ENCODE peak calls at places on chromosomes 16 and 17, in five cellular contexts. One of them, this sample, is unnamed.

GRCh38 chr16:64718481-64718880 is 403.4 kb downstream of the CDH11 start:
- DNase-seq in H1: no peak
- DNase-seq in trophoblast cell: no peak
- DNase-seq in neuronal stem cell: no peak
- DNase-seq in IMR-90: no peak
- DNase-seq in this sample: peak

GRCh38 chr17:43994272-43995149 is 9.9 kb upstream of the NAGS start:
- DNase-seq in IMR-90: peak
- DNase-seq in neuronal stem cell: no peak
- DNase-seq in trophoblast cell: peak
- DNase-seq in H1: peak
- DNase-seq in this sample: peak

GRCh38 chr17:60039096-60039495 is 39.6 kb downstream of the HEATR6 start:
- DNase-seq in trophoblast cell: peak
- DNase-seq in IMR-90: no peak
- DNase-seq in H1: no peak
- DNase-seq in neuronal stem cell: no peak
- DNase-seq in this sample: no peak

GRCh38 chr16:72788269-72788809 is 259.6 kb downstream of the ZFHX3 start:
- DNase-seq in IMR-90: no peak
- DNase-seq in neuronal stem cell: no peak
- DNase-seq in H1: no peak
- DNase-seq in trophoblast cell: no peak
- DNase-seq in this sample: no peak

GRCh38 chr17:44198721-44199552 is 747 bp downstream of the ATXN7L3 start:
- DNase-seq in neuronal stem cell: peak
- DNase-seq in IMR-90: peak
- DNase-seq in trophoblast cell: peak
- DNase-seq in H1: peak
- DNase-seq in this sample: peak

GRCh38 chr17:521561-522325 is 169.1 kb upstream of the RPH3AL start:
- DNase-seq in IMR-90: no peak
- DNase-seq in trophoblast cell: no peak
- DNase-seq in H1: no peak
- DNase-seq in neuronal stem cell: no peak
- DNase-seq in this sample: no peak

GRCh38 chr16:11049396-11050059 is 105.2 kb downstream of the CLEC16A start:
- DNase-seq in H1: no peak
- DNase-seq in trophoblast cell: peak
- DNase-seq in IMR-90: no peak
- DNase-seq in neuronal stem cell: no peak
- DNase-seq in this sample: no peak

GRCh38 chr17:16444258-16444886 is 29.0 kb downstream of the TRPV2 start:
- DNase-seq in IMR-90: no peak
- DNase-seq in neuronal stem cell: no peak
- DNase-seq in H1: no peak
- DNase-seq in trophoblast cell: no peak
- DNase-seq in this sample: no peak

GRCh38 chr17:57284583-57284982 is 28.3 kb downstream of the MSI2 start:
- DNase-seq in trophoblast cell: no peak
- DNase-seq in neuronal stem cell: no peak
- DNase-seq in IMR-90: no peak
- DNase-seq in H1: no peak
- DNase-seq in this sample: no peak

GRCh38 chr17:7440823-7441174 is 1.5 kb downstream of the FGF11 start:
- DNase-seq in H1: no peak
- DNase-seq in neuronal stem cell: no peak
- DNase-seq in IMR-90: no peak
- DNase-seq in trophoblast cell: no peak
- DNase-seq in this sample: peak

GRCh38 chr16:19874816-19875546 is 9.7 kb downstream of the GPRC5B start:
- DNase-seq in neuronal stem cell: no peak
- DNase-seq in trophoblast cell: no peak
- DNase-seq in H1: no peak
- DNase-seq in IMR-90: no peak
- DNase-seq in this sample: no peak

GRCh38 chr16:57023541-57024249 is 34.3 kb downstream of the NLRC5 start:
- DNase-seq in IMR-90: no peak
- DNase-seq in trophoblast cell: no peak
- DNase-seq in H1: no peak
- DNase-seq in neuronal stem cell: no peak
- DNase-seq in this sample: no peak

GRCh38 chr16:89507219-89507833 is 877 bp upstream of the SPG7 start:
- DNase-seq in IMR-90: no peak
- DNase-seq in trophoblast cell: no peak
- DNase-seq in neuronal stem cell: no peak
- DNase-seq in H1: no peak
- DNase-seq in this sample: no peak

GRCh38 chr16:50152386-50152806 is 710 bp upstream of the TENT4B start:
- DNase-seq in neuronal stem cell: no peak
- DNase-seq in IMR-90: no peak
- DNase-seq in H1: peak
- DNase-seq in trophoblast cell: peak
- DNase-seq in this sample: peak

GRCh38 chr16:10942352-10943297 is at the start of gene DEXI:
- DNase-seq in neuronal stem cell: peak
- DNase-seq in trophoblast cell: peak
- DNase-seq in H1: peak
- DNase-seq in IMR-90: peak
- DNase-seq in this sample: peak

GRCh38 chr16:62035115-62036092 is 834 bp downstream of the CDH8 start:
- DNase-seq in IMR-90: no peak
- DNase-seq in H1: peak
- DNase-seq in trophoblast cell: peak
- DNase-seq in neuronal stem cell: peak
- DNase-seq in this sample: no peak
- H3K14ac ChIP-seq in IMR-90: no peak
- H3K14ac ChIP-seq in H1: no peak
- H3K14ac ChIP-seq in trophoblast cell: peak
- H3K14ac ChIP-seq in neuronal stem cell: peak
- H3K14ac ChIP-seq in this sample: no peak

GRCh38 chr16:12228607-12229499 is 252.3 kb downstream of the SNX29 start:
- DNase-seq in IMR-90: peak
- DNase-seq in neuronal stem cell: peak
- DNase-seq in trophoblast cell: peak
- DNase-seq in H1: peak
- DNase-seq in this sample: peak

GRCh38 chr16:12225816-12226480 is 249.4 kb downstream of the SNX29 start:
- DNase-seq in trophoblast cell: no peak
- DNase-seq in neuronal stem cell: no peak
- DNase-seq in IMR-90: peak
- DNase-seq in H1: no peak
- DNase-seq in this sample: no peak

GRCh38 chr16:12229759-12230594 is 253.4 kb downstream of the SNX29 start:
- DNase-seq in H1: no peak
- DNase-seq in IMR-90: peak
- DNase-seq in trophoblast cell: peak
- DNase-seq in neuronal stem cell: no peak
- DNase-seq in this sample: peak

GRCh38 chr16:12225282-12225681 is 248.7 kb downstream of the SNX29 start:
- DNase-seq in IMR-90: no peak
- DNase-seq in neuronal stem cell: no peak
- DNase-seq in trophoblast cell: no peak
- DNase-seq in H1: no peak
- DNase-seq in this sample: no peak

DNA sequence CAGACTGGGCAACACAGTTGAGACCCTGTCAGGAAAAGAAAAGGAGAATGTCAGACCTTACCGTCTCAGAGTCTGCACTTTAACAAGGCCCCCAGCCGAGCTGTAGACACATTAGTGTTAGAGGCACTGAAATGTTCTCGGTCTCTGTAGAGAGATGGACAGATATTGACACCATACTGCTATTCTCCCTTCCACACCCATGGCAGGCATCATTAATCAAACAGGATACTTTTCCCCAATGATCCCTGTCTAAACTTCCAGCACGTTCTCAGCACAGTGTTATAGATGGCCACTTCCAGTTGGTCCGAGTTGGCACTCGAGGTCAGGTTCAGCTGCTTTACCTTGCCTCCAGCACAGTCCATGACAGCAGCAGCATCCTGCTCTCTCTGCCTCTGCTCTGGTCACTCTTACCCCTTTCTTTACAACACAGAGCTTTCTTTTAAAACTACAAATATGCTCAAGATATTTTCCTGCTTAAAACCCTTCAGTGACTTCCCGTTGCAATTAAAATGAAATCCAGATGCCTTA is 251.6 kb downstream of the SNX29 start:
- DNase-seq in trophoblast cell: no peak
- DNase-seq in H1: no peak
- DNase-seq in neuronal stem cell: no peak
- DNase-seq in IMR-90: no peak
- DNase-seq in this sample: no peak
- H2AK5ac ChIP-seq in trophoblast cell: no peak
- H2AK5ac ChIP-seq in H1: no peak
- H2AK5ac ChIP-seq in neuronal stem cell: no peak
- H2AK5ac ChIP-seq in IMR-90: peak
- H2AK5ac ChIP-seq in this sample: no peak

DNA sequence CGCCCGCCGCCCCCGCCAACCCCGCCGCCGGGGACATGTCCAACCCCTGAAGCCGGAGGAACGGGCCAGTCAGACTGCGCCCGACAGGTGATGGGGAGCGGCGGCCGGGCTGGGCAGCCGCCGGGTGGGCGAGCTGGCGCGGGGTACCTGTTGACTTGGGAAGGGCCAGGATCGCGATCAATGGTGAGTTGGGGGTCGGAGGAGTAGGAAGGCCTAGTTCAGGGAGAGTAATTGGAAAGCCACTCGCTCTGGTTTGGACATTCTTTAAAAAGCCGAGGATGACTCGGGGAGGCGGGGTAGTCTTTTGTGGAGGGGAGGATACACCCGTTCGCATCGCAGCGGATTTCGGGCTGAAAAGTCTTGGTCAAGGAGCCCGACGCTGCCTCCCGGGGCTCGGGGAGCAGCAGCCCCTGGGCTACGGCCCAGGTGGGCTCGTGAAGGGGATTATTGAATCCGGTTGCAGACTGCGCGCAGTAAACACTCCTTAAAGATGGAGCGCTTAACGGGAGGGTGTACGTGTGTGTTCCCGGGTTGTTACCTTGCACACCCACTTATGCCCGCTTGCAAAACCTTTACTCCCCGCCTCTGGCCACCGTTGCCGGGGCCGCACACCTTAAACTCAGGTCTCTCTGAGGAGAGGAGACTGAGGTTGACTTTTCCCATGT is 123.8 kb downstream of the GOSR1 start:
- DNase-seq in neuronal stem cell: peak
- DNase-seq in H1: no peak
- DNase-seq in trophoblast cell: peak
- DNase-seq in IMR-90: peak
- DNase-seq in this sample: peak
- H3K4me3 ChIP-seq in neuronal stem cell: peak
- H3K4me3 ChIP-seq in H1: peak
- H3K4me3 ChIP-seq in trophoblast cell: peak
- H3K4me3 ChIP-seq in IMR-90: peak
- H3K4me3 ChIP-seq in this sample: peak

DNA sequence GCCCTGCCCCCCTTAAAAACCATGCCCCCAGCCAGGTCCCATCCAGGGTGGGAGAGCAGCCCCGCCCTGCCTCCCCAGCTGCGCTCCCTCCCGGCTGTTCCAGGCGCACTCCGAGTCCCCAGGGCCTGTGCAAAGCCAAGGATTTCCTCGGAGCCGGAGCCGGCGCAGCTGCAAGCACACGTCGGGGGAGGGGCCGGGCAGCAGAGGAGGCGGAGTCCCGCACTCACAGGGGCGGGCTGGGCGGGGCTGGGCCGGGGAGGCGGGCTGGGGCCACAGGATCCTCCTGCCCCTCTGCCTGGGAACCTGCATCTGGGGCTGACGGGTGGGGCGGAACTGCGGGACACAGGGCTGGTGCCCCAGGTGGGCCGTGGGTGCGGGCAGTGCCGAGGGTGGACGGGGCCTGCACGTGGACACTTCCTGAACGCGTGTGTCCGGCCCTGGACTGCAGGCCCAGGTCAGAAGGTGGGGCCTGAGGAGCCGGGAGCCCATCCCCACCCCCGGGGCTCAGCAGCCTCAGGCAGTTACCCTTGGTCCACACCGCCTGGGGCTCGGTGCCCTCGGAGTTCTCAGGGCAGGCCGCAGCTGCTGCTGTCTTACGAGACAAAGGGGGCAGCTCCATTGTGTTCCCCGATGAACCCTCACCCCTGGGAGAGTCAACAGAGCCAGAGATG is 24.0 kb upstream of the SSTR5 start:
- DNase-seq in IMR-90: peak
- DNase-seq in neuronal stem cell: peak
- DNase-seq in H1: peak
- DNase-seq in trophoblast cell: peak
- DNase-seq in this sample: peak
- H3K14ac ChIP-seq in IMR-90: no peak
- H3K14ac ChIP-seq in neuronal stem cell: peak
- H3K14ac ChIP-seq in H1: no peak
- H3K14ac ChIP-seq in trophoblast cell: no peak
- H3K14ac ChIP-seq in this sample: no peak

GRCh38 chr16:29680180-29680598 is 1.2 kb downstream of the QPRT start:
- DNase-seq in trophoblast cell: peak
- DNase-seq in IMR-90: no peak
- DNase-seq in neuronal stem cell: no peak
- DNase-seq in H1: no peak
- DNase-seq in this sample: no peak
- H2AK5ac ChIP-seq in trophoblast cell: peak
- H2AK5ac ChIP-seq in IMR-90: no peak
- H2AK5ac ChIP-seq in neuronal stem cell: peak
- H2AK5ac ChIP-seq in H1: peak
- H2AK5ac ChIP-seq in this sample: peak

DNA sequence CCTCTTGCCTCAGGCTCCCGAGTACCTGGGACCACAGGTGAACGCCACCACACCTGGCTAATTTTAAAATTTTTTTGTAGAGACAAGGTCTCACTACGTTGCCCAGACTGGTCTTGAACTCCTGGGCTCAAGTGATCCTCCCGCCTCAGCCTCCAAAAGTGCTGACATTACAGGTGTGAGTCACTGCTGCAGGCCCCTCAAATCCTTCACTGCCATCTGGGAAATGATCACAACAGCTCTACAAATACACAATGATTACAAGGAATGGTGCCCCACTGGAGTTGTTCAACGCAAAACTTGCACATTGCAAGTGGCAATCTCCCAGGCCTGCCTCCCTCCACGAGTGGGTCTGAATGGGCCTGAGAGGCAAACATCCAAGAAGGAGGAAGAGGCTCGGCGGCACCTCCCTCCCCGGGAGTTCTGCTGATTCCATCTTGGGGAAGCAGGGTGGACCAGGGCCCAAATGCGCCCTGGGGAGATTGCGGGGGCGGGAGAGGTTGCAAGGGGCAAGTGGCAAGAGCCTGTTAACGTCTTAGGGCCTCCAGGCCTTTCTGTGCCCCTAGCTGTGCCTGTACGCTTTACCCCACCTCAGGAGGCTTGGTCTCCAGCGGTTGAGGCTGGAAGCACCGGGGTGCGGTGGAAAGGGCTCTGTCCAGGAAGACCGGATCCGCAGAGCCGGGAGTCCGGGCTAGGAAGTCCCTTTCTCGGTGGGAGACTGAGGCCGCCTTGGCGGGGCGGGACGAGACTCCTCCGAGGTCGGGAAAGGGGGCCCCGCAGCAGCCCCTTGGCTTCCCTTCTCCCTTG is 656 bp upstream of the IGFBP4 start:
- DNase-seq in trophoblast cell: peak
- DNase-seq in neuronal stem cell: no peak
- DNase-seq in IMR-90: peak
- DNase-seq in H1: no peak
- DNase-seq in this sample: peak
- H3K4me3 ChIP-seq in trophoblast cell: peak
- H3K4me3 ChIP-seq in neuronal stem cell: peak
- H3K4me3 ChIP-seq in IMR-90: peak
- H3K4me3 ChIP-seq in H1: peak
- H3K4me3 ChIP-seq in this sample: peak

GRCh38 chr17:39737331-39737760 is 392 bp upstream of the GRB7 start:
- DNase-seq in IMR-90: no peak
- DNase-seq in trophoblast cell: no peak
- DNase-seq in H1: no peak
- DNase-seq in neuronal stem cell: no peak
- DNase-seq in this sample: no peak
- H3K14ac ChIP-seq in IMR-90: no peak
- H3K14ac ChIP-seq in trophoblast cell: no peak
- H3K14ac ChIP-seq in H1: no peak
- H3K14ac ChIP-seq in neuronal stem cell: no peak
- H3K14ac ChIP-seq in this sample: no peak

This sample was measured in mesenchymal stem cell.